ENCODE peak calls at places on chromosomes 3 and 15, in ten cellular contexts. J, V, E, S, K, A, C, W, Y and Q are unnamed samples.

GRCh38 chr3:117128876-117129275 is 419.3 kb downstream of the TUSC7 start:
- DNase-seq in J (peak), V (no peak), E (no peak), S (no peak), K (no peak), A (no peak), C (no peak), W (no peak), Y (no peak), Q (no peak)

GRCh38 chr3:66338927-66339326 is 118.1 kb downstream of the SLC25A26 start:
- DNase-seq in J (no peak), V (no peak), E (peak), S (no peak), K (no peak), A (no peak), C (no peak), W (no peak), Y (peak), Q (peak)

GRCh38 chr3:42250761-42251160 is 15.2 kb downstream of the CCK start:
- DNase-seq in J (no peak), V (no peak), E (no peak), S (no peak), K (no peak), A (no peak), C (no peak), W (no peak), Y (no peak), Q (no peak)

GRCh38 chr3:175732053-175732452 is 872.9 kb downstream of the NAALADL2 start:
- DNase-seq in J (no peak), V (no peak), E (no peak), S (no peak), K (no peak), A (no peak), C (no peak), W (no peak), Y (no peak), Q (no peak)

GRCh38 chr15:52673312-52673711 is 5.9 kb downstream of the ATOSA start:
- DNase-seq in J (no peak), V (no peak), E (no peak), S (no peak), K (no peak), A (no peak), C (no peak), W (no peak), Y (no peak), Q (no peak)

GRCh38 chr15:57784081-57784488 is 77.6 kb downstream of the POLR2M start:
- DNase-seq in J (no peak), V (no peak), E (peak), S (no peak), K (no peak), A (no peak), C (no peak), W (no peak), Y (peak), Q (peak)

GRCh38 chr3:24493951-24494615 is 567 bp downstream of the THRB start:
- DNase-seq in J (peak), V (peak), E (peak), S (no peak), K (peak), A (no peak), C (peak), W (peak), Y (no peak), Q (no peak)

GRCh38 chr15:67775265-67775664 is 50.0 kb upstream of the SKOR1 start:
- DNase-seq in J (no peak), V (no peak), E (no peak), S (no peak), K (no peak), A (no peak), C (no peak), W (no peak), Y (no peak), Q (no peak)

GRCh38 chr3:98573231-98573728 is 20.1 kb downstream of the CPOX start:
- DNase-seq in J (peak), V (no peak), E (peak), S (peak), K (no peak), A (no peak), C (no peak), W (no peak), Y (no peak), Q (no peak)